ENCODE peak calls at places on chromosomes 13 and 19, in four cellular contexts. P, V, Q and N are unnamed samples.

GRCh38 chr13:27927444-27928352 is 7.9 kb downstream of the PDX1 start:
- DNase-seq in Q (no peak), P (no peak), V (no peak), N (no peak)

GRCh38 chr13:54611400-54611799 is 1582.8 kb downstream of the OLFM4 start:
- DNase-seq in V (no peak), P (no peak), Q (no peak), N (no peak)

GRCh38 chr13:108226184-108226583 is 8.0 kb downstream of the ABHD13 start:
- DNase-seq in V (no peak), Q (no peak), P (no peak), N (no peak)

GRCh38 chr19:40413291-40413994 is at the start of gene PRX:
- DNase-seq in V (no peak), P (no peak), Q (no peak), N (no peak)

GRCh38 chr19:2610637-2611482 is 91.6 kb downstream of the GNG7 start:
- DNase-seq in P (peak; percentile 98), Q (peak; percentile 93), V (peak; percentile 86), N (peak; percentile 95)

GRCh38 chr19:15227261-15227660 is 5.0 kb downstream of the EPHX3 start:
- DNase-seq in Q (no peak), P (no peak), V (no peak), N (no peak)

GRCh38 chr13:28488376-28489005 is 6.4 kb downstream of the FLT1 start:
- DNase-seq in V (no peak), Q (no peak), P (peak; percentile 29), N (no peak)

GRCh38 chr19:33603377-33603776 is 18.4 kb upstream of the CHST8 start:
- DNase-seq in Q (no peak), V (no peak), P (no peak), N (no peak)

GRCh38 chr13:112054616-112055015 is 12.3 kb upstream of the SOX1 start:
- DNase-seq in P (no peak), V (no peak), Q (no peak), N (no peak)

GRCh38 chr19:34075661-34076091 is 96.6 kb upstream of the LSM14A start:
- DNase-seq in V (no peak), Q (no peak), P (peak; percentile 15), N (no peak)

GRCh38 chr19:12872255-12872654 is 9.0 kb downstream of the DNASE2 start:
- DNase-seq in Q (no peak), P (no peak), V (no peak), N (no peak)

DNA sequence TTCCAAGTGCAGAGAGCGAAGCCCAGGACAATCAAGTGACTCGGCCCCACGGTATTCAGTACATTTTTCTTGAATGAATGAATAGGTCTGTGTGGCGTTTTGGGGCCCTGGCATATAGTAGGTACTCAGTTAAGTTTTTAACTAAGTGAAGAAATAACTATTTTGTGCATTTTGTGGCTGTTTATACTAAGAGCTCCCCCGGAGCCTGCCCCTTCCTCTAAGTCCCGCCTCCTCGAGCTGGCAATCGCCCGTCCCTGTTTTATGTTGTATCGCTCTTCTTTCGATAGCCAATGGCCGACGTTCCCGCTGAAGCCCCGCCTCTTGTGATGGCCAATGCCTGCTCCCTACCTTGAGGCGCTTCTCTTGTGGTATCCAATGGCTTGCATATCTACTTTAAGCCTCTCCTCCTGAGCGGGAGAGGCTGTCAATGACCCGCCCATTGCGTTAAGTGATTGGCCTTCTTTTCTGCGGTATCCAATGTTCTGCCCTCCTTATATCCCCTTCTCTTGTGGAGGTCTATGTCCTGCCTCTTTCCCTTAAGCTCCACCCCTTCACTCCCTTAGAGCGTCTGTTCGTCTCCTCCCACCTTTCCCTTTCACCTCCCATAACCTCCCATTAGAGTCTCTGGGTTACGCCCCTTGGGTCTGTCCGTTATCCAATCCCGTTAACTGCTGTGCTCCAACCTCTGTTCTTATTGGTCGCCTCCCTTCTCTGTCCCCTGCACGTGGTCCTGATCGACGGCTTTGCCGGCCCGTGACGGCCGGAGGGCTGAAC is 510 bp upstream of the HDGFL2 start:
- DNase-seq in Q (peak; percentile 97), P (peak; percentile 100), V (peak; percentile 100), N (peak; percentile 100)
- H3K4me3 ChIP-seq in Q (peak overlapping the region; percentile 79), P (peak overlapping the region; percentile 94), V (peak overlapping the region; percentile 66), N (peak overlapping the region; percentile 58)

GRCh38 chr19:47430041-47430802 is 10.9 kb upstream of the MEIS3 start:
- DNase-seq in Q (no peak), V (no peak), P (peak; percentile 88), N (peak; percentile 38)

GRCh38 chr19:47423203-47423882 is 4.0 kb upstream of the MEIS3 start:
- DNase-seq in P (no peak), Q (no peak), V (no peak), N (no peak)

GRCh38 chr19:47428177-47428894 is 9.0 kb upstream of the MEIS3 start:
- DNase-seq in P (peak; percentile 100), V (peak; percentile 92), Q (peak; percentile 73), N (peak; percentile 88)

GRCh38 chr19:47429140-47429793 is 9.9 kb upstream of the MEIS3 start:
- DNase-seq in Q (no peak), V (no peak), P (no peak), N (no peak)

DNA sequence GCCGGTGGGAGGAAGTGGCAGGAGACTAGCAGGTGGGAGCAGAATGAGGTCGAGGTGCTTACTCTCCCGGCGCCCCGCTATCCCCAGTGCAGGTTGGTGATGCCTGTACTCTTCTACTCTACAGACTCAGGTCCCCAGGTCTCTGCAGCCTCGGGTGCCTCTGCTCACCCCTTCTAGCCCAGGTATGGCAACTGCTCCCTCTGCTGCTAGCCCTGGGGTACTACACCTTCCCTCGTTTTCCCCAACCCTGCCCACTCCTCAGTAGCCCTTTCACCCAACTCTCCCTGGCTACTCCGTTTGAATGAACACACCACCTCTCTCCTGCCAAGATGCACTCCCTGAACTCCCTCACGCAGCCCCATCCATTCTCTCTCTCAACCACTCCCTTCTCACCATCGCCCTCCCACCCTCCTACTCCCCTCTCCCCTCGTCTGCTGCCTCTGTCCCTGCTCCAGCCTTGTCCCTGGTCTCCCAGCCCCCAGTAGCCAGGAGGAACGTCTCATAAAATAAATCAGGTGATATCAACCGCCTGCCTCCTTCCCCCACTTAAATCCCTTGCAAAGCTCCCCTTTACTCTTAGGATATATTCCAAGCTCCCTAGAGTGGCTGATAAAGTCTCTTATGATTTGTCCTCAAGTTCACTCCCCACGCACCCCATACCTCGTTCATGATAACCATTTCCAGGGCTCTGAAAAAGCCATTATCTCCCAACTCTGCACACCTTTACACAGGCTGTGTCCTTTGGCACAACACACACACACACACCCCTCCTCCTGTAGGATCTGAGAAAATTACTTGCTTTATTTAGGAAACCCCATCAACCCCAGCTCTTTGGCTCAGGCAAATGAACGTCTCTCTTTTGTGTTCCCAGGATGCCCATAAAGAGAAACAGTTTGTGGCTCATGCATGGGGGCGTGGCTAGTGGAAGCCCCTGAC is 8.2 kb upstream of the MEIS3 start:
- DNase-seq in V (no peak), P (peak; percentile 61), Q (peak; percentile 41), N (peak; percentile 33)
- H3K4me3 ChIP-seq in V (peak overlapping the region; percentile 50), P (peak overlapping the region; percentile 63), Q (no peak overlapping the region), N (peak overlapping the region; percentile 15)

DNA sequence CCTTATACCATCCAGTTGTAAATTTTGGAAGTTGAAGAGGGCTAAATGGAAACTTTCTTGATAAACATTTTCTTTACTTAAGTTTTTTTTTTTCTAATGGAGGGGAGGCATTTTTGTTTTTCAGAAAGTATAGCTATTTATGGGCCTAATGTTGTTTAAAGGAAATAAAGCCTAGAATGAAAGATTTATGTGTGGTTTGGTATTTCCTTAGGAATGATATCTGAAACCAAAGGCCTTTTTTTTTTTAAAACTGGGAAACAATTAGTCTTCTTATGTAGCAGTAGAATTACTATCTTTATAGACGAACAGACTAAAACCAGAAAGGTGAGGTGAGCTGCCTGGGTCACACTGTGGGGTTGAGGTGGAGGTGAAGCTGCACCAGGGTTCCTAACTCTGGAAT is 80.1 kb downstream of the ESD start:
- DNase-seq in P (no peak), Q (no peak), V (no peak), N (peak; percentile 9)
- H3K4me3 ChIP-seq in P (no peak overlapping the region), Q (no peak overlapping the region), V (no peak overlapping the region), N (no peak overlapping the region)

GRCh38 chr13:33202644-33203169 is 82.8 kb downstream of the STARD13 start:
- DNase-seq in Q (no peak), V (no peak), P (no peak), N (no peak)

GRCh38 chr13:33205804-33206221 is 79.7 kb downstream of the STARD13 start:
- DNase-seq in P (no peak), Q (no peak), V (no peak), N (peak; percentile 74)

GRCh38 chr13:33205224-33205623 is 80.3 kb downstream of the STARD13 start:
- DNase-seq in P (no peak), V (no peak), Q (no peak), N (no peak)

GRCh38 chr13:33206425-33206824 is 79.1 kb downstream of the STARD13 start:
- DNase-seq in P (peak; percentile 79), V (no peak), Q (no peak), N (peak; percentile 54)

GRCh38 chr13:33204130-33204927 is 81.2 kb downstream of the STARD13 start:
- DNase-seq in V (no peak), P (peak; percentile 94), Q (peak; percentile 73), N (peak; percentile 91)
- H3K4me3 ChIP-seq in V (peak overlapping the region; percentile 38), P (peak overlapping the region; percentile 61), Q (peak overlapping the region; percentile 27), N (peak overlapping the region; percentile 42)

DNA sequence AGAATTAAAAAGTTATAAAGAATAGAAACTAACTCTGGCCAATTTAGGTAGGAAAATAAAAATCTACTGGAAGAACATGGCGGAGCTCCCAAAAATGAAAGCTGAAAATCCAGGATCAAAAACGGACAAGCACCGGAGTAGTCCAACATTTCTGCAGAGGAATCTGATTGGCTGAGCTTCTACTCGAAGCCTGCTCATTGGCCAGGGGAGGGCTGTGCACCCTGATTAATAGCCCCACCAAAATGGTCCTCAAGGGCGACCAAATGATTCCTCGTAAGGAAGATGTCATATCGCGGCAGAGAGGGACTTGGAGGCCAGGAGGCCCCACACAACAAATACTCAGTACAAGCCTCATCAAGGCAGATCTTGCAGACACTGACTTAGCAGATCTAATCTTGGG is 900.7 kb downstream of the UQCRFS1 start:
- DNase-seq in V (no peak), Q (no peak), P (no peak), N (no peak)
- H3K4me3 ChIP-seq in V (no peak overlapping the region), Q (no peak overlapping the region), P (no peak overlapping the region), N (no peak overlapping the region)

GRCh38 chr13:49113526-49114286 is 106.4 kb upstream of the MLNR start:
- DNase-seq in P (peak; percentile 82), Q (no peak), V (peak; percentile 18), N (peak; percentile 72)
- H3K4me3 ChIP-seq in P (peak overlapping the region; percentile 58), Q (no peak overlapping the region), V (peak overlapping the region; percentile 35), N (peak overlapping the region; percentile 2)

GRCh38 chr19:8392017-8392591 is 1.9 kb downstream of the RAB11B start:
- DNase-seq in P (peak; percentile 52), V (no peak), Q (no peak), N (no peak)
- H3K4me3 ChIP-seq in P (no peak overlapping the region), V (no peak overlapping the region), Q (no peak overlapping the region), N (no peak overlapping the region)

GRCh38 chr19:19459099-19459498 is 53.6 kb downstream of the GATAD2A start:
- DNase-seq in P (peak; percentile 52), V (no peak), Q (no peak), N (peak; percentile 45)
- H3K4me3 ChIP-seq in P (peak overlapping the region; percentile 20), V (peak overlapping the region; percentile 36), Q (no peak overlapping the region), N (no peak overlapping the region)